ENCODE peak calls at places on chromosome X, in nine cellular contexts. F is CD8-positive, alpha-beta T cell; C is astrocyte of the cerebellum; B is fibroblast of the aortic adventitia; R is ovary; K is pancreas; P is endothelial cell; S is kidney; D is WERI-Rb-1. A is an unnamed sample.

GRCh38 chrX:150476183-150476699 is 92.2 kb upstream of the MTM1 start:
- DNase-seq in F (no peak), C (peak), B (peak), R (no peak), K (no peak), P (no peak), S (no peak), D (no peak), A (no peak)

GRCh38 chrX:77167993-77168392 is 279.2 kb upstream of the FGF16 start:
- DNase-seq in F (no peak), C (no peak), B (peak), R (no peak), K (no peak), P (no peak), S (no peak), D (no peak), A (no peak)

GRCh38 chrX:151505796-151506195 is 57.7 kb upstream of the PASD1 start:
- DNase-seq in F (no peak), C (no peak), B (peak), R (no peak), K (no peak), P (peak), S (no peak), D (peak), A (no peak)

GRCh38 chrX:115892787-115893671 is 277.5 kb upstream of the AGTR2 start:
- DNase-seq in F (no peak), C (no peak), B (peak), R (peak), K (peak), P (no peak), S (peak), D (peak), A (no peak)

GRCh38 chrX:1420371-1420770 is 28.5 kb upstream of the SLC25A6 start:
- DNase-seq in F (no peak), C (no peak), B (no peak), R (no peak), K (no peak), P (no peak), S (peak), D (no peak), A (no peak)

GRCh38 chrX:108257556-108257955 is 166.0 kb downstream of the ATG4A start:
- DNase-seq in F (no peak), C (no peak), B (no peak), R (no peak), K (no peak), P (no peak), S (no peak), D (no peak), A (no peak)

GRCh38 chrX:47218920-47219815 is 687 bp downstream of the CDK16 start:
- DNase-seq in F (peak), C (no peak), B (no peak), R (peak), K (peak), P (peak), S (peak), D (peak), A (peak)

GRCh38 chrX:1212532-1212931 is at the start of gene CRLF2:
- DNase-seq in F (no peak), C (no peak), B (no peak), R (no peak), K (no peak), P (no peak), S (peak), D (no peak), A (peak)

GRCh38 chrX:150767045-150767395 is 73.8 kb downstream of the MTMR1 start:
- DNase-seq in F (no peak), C (no peak), B (peak), R (no peak), K (peak), P (no peak), S (peak), D (peak), A (no peak)

GRCh38 chrX:76555816-76556215 is 128.3 kb downstream of the MAGEE1 start:
- DNase-seq in F (no peak), C (no peak), B (peak), R (no peak), K (no peak), P (peak), S (no peak), D (peak), A (peak)

GRCh38 chrX:69503835-69504625 is at the start of gene NALF2:
- DNase-seq in F (no peak), C (no peak), B (peak), R (peak), K (peak), P (peak), S (peak), D (peak), A (peak)

GRCh38 chrX:120794525-120794975 is 81.1 kb downstream of the CT47B1 start:
- DNase-seq in F (no peak), C (no peak), B (peak), R (no peak), K (no peak), P (no peak), S (no peak), D (no peak), A (no peak)

GRCh38 chrX:132689741-132690140 is 200.9 kb upstream of the MBNL3 start:
- DNase-seq in F (no peak), C (no peak), B (no peak), R (no peak), K (no peak), P (no peak), S (no peak), D (no peak), A (no peak)
- TF ChIP-seq CTCF in F (no peak), C (no peak), B (no peak), R (no peak), K (no peak), P (no peak), S (no peak), D (no peak), A (no peak)

GRCh38 chrX:7927259-7928167 is at the start of gene PNPLA4:
- DNase-seq in F (peak), C (peak), B (peak), R (peak), K (peak), P (peak), S (peak), D (peak), A (peak)
- TF ChIP-seq CTCF in F (no peak), C (peak), B (peak), R (no peak), K (peak), P (no peak), S (no peak), D (peak), A (peak)

GRCh38 chrX:106791495-106791894 is 11.0 kb upstream of the TBC1D8B start:
- DNase-seq in F (no peak), C (no peak), B (peak), R (no peak), K (no peak), P (no peak), S (no peak), D (no peak), A (no peak)
- TF ChIP-seq CTCF in F (no peak), C (no peak), B (peak), R (no peak), K (no peak), P (peak), S (peak), D (no peak), A (no peak)

DNA sequence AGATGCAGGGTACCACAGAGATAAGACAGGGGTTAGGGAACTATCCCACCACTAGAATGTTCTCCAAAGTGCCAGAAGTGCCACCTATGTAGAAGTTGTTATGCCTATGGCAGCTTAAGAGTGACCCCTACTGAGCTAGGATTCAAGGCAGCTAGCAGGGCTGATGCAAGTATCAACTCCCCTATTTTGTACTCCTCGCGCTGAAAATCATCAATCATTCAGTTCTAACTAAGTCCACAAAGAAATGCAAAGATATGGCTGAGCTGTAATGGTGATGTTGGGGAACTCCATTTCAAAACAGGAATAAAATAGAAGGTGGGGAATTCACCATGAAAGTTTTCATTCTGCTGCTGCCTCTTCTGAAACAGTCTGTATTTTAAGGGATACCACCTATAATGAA is 13.8 kb downstream of the ACSL4 start:
- DNase-seq in F (no peak), C (no peak), B (no peak), R (no peak), K (no peak), P (no peak), S (no peak), D (no peak), A (no peak)
- TF ChIP-seq CTCF in F (no peak), C (no peak), B (no peak), R (no peak), K (no peak), P (no peak), S (no peak), D (no peak), A (peak)

GRCh38 chrX:79524642-79525041 is 157.5 kb upstream of the ITM2A start:
- DNase-seq in F (no peak), C (no peak), B (no peak), R (no peak), K (no peak), P (peak), S (no peak), D (no peak), A (no peak)
- TF ChIP-seq CTCF in F (no peak), C (no peak), B (no peak), R (no peak), K (no peak), P (peak), S (peak), D (peak), A (peak)

GRCh38 chrX:13748486-13748885 is 13.9 kb downstream of the OFD1 start:
- DNase-seq in F (no peak), C (no peak), B (no peak), R (no peak), K (no peak), P (no peak), S (no peak), D (no peak), A (no peak)

GRCh38 chrX:13750204-13750603 is 15.7 kb downstream of the OFD1 start:
- DNase-seq in F (no peak), C (peak), B (peak), R (no peak), K (no peak), P (no peak), S (no peak), D (no peak), A (peak)

GRCh38 chrX:13752141-13752540 is 17.6 kb downstream of the OFD1 start:
- DNase-seq in F (no peak), C (no peak), B (no peak), R (no peak), K (no peak), P (no peak), S (no peak), D (no peak), A (no peak)

GRCh38 chrX:13750812-13751211 is 16.3 kb downstream of the OFD1 start:
- DNase-seq in F (no peak), C (no peak), B (no peak), R (no peak), K (no peak), P (no peak), S (no peak), D (no peak), A (no peak)

GRCh38 chrX:13747836-13748235 is 13.3 kb downstream of the OFD1 start:
- DNase-seq in F (peak), C (peak), B (peak), R (no peak), K (peak), P (peak), S (no peak), D (peak), A (no peak)
- TF ChIP-seq CTCF in F (no peak), C (peak), B (peak), R (peak), K (peak), P (no peak), S (peak), D (peak), A (no peak)

DNA sequence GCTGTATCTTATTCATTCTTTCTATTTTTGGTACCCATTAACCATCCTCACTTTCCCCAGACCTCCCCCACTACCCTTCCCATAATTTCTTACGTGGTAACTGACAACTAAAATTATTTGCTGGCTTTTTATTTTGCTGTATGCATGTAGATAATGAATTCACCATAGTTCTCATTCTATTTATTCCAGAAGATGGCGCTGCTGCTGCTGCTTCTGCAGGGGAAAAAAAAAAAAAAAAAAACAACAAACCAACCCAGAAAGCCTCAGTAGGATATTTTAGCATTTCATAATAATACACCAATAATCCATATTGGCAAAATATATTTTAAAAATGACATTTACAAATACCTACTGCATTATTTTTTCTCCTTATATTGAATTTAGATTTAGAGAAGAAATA is 416.6 kb upstream of the MAGEB18 start:
- DNase-seq in F (no peak), C (no peak), B (peak), R (no peak), K (no peak), P (no peak), S (no peak), D (no peak), A (no peak)
- TF ChIP-seq CTCF in F (no peak), C (peak), B (peak), R (no peak), K (no peak), P (no peak), S (peak), D (peak), A (no peak)

GRCh38 chrX:78375894-78376293 is 48.5 kb upstream of the CYSLTR1 start:
- DNase-seq in F (no peak), C (no peak), B (peak), R (no peak), K (no peak), P (no peak), S (no peak), D (no peak), A (no peak)
- TF ChIP-seq CTCF in F (no peak), C (no peak), B (peak), R (no peak), K (no peak), P (no peak), S (no peak), D (no peak), A (no peak)